ENCODE peak calls at places on chromosomes 4 and X, in four cellular contexts. K, O, A and G are unnamed samples.

GRCh38 chr4:2786152-2786671 is 6.7 kb upstream of the SH3BP2 start:
- DNase-seq in K (no peak), O (no peak), A (no peak), G (no peak)

GRCh38 chr4:128716325-128716724 is 93.2 kb upstream of the JADE1 start:
- DNase-seq in K (peak), O (no peak), A (no peak), G (no peak)

GRCh38 chr4:168880811-168881595 is 129.1 kb downstream of the CBR4 start:
- DNase-seq in K (no peak), O (no peak), A (no peak), G (no peak)

GRCh38 chrX:130393451-130394074 is 8.1 kb upstream of the GPR119 start:
- DNase-seq in K (no peak), O (peak), A (no peak), G (no peak)

GRCh38 chrX:75547783-75548182 is 24.9 kb upstream of the ZDHHC15 start:
- DNase-seq in K (no peak), O (peak), A (no peak), G (no peak)

GRCh38 chrX:155417769-155418168 is 35.9 kb downstream of the F8A2 start:
- DNase-seq in K (no peak), O (no peak), A (no peak), G (no peak)

GRCh38 chrX:45295587-45295986 is 94.9 kb upstream of the DIPK2B start:
- DNase-seq in K (no peak), O (no peak), A (no peak), G (no peak)

GRCh38 chr4:139665690-139666529 is at the start of gene MGST2:
- DNase-seq in K (peak), O (peak), A (peak), G (no peak)

GRCh38 chrX:103730746-103731508 is 20.2 kb downstream of the TMEM31 start:
- DNase-seq in K (no peak), O (peak), A (no peak), G (no peak)

GRCh38 chrX:129655547-129656248 is 942 bp upstream of the APLN start:
- DNase-seq in K (no peak), O (no peak), A (no peak), G (no peak)

GRCh38 chr4:99710681-99711345 is 53.2 kb upstream of the C4orf54 start:
- DNase-seq in K (no peak), O (no peak), A (no peak), G (no peak)

GRCh38 chr4:3385719-3386440 is 55.9 kb upstream of the HGFAC start:
- DNase-seq in K (no peak), O (no peak), A (no peak), G (no peak)

GRCh38 chrX:20595928-20596550 is 329.3 kb upstream of the RPS6KA3 start:
- DNase-seq in K (no peak), O (no peak), A (no peak), G (no peak)

GRCh38 chr4:101356928-101357327 is 9.6 kb upstream of the PPP3CA start:
- DNase-seq in K (no peak), O (no peak), A (no peak), G (no peak)

GRCh38 chrX:19811807-19812604 is 75.4 kb downstream of the SH3KBP1 start:
- DNase-seq in K (no peak), O (peak), A (no peak), G (no peak)

GRCh38 chrX:144601010-144601409 is 646.3 kb upstream of the SPANXN1 start:
- DNase-seq in K (no peak), O (no peak), A (no peak), G (no peak)

GRCh38 chrX:55260806-55261205 is 3.9 kb downstream of the PAGE3 start:
- DNase-seq in K (no peak), O (no peak), A (no peak), G (no peak)

GRCh38 chr4:186688150-186688943 is 35.3 kb downstream of the FAT1 start:
- DNase-seq in K (no peak), O (no peak), A (no peak), G (no peak)

GRCh38 chr4:89303177-89303576 is 4.4 kb downstream of the GPRIN3 start:
- DNase-seq in K (no peak), O (peak), A (no peak), G (no peak)

GRCh38 chr4:86592553-86593249 is 1.4 kb upstream of the PTPN13 start:
- DNase-seq in K (no peak), O (no peak), A (no peak), G (no peak)
- H3K4me3 ChIP-seq in K (no peak), O (no peak), A (no peak), G (no peak)

GRCh38 chr4:81565137-81565870 is 93.6 kb upstream of the RASGEF1B start:
- DNase-seq in K (peak), O (peak), A (no peak), G (no peak)
- TF ChIP-seq POLR2A in K (no peak), O (no peak), A (no peak), G (no peak)

GRCh38 chr4:112517067-112517588 is 1.1 kb upstream of the NEUROG2 start:
- DNase-seq in K (no peak), O (no peak), A (no peak), G (no peak)

GRCh38 chr4:112516076-112516385 is at the start of gene NEUROG2:
- DNase-seq in K (no peak), O (no peak), A (no peak), G (no peak)

GRCh38 chr4:112517911-112518310 is 1.9 kb upstream of the NEUROG2 start:
- DNase-seq in K (no peak), O (no peak), A (no peak), G (no peak)

GRCh38 chr4:112515278-112516075 is 503 bp downstream of the NEUROG2 start:
- DNase-seq in K (no peak), O (no peak), A (peak), G (no peak)

DNA sequence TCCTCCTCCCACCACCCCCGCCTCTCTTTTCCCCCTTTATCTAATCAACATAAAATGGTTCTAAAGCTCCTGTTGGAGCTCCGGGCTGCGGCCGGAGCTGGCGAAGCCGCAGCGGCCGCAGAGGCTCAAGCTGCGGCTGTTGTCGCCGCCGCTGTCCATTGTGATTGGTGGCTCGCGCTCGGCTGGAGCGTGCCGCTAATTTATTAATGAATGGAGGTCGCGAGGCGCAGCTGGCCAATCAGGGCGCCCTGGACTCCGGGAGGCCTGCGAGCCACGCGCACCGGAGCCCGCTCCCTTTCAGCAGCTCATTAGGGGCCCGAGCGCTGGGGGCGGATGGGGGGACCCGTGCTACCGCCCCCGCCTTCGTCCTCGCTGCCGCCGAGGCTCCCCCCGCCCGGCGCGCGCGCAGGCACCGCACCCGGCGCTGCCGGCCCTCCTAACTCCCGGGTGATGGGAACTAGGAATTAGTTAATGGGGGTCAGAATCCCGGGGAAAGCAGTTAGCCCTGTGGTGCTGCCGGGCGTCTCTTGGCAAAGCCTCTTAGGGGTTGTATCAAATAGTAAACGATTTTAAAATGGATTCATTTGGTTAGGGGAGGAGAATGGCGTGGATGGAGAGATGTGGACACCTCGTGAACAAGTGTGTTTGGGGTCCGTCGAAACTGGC is 554 bp upstream of the NEUROG2 start:
- DNase-seq in K (no peak), O (no peak), A (no peak), G (no peak)
- H3K4me3 ChIP-seq in K (no peak), O (peak), A (no peak), G (peak)

DNA sequence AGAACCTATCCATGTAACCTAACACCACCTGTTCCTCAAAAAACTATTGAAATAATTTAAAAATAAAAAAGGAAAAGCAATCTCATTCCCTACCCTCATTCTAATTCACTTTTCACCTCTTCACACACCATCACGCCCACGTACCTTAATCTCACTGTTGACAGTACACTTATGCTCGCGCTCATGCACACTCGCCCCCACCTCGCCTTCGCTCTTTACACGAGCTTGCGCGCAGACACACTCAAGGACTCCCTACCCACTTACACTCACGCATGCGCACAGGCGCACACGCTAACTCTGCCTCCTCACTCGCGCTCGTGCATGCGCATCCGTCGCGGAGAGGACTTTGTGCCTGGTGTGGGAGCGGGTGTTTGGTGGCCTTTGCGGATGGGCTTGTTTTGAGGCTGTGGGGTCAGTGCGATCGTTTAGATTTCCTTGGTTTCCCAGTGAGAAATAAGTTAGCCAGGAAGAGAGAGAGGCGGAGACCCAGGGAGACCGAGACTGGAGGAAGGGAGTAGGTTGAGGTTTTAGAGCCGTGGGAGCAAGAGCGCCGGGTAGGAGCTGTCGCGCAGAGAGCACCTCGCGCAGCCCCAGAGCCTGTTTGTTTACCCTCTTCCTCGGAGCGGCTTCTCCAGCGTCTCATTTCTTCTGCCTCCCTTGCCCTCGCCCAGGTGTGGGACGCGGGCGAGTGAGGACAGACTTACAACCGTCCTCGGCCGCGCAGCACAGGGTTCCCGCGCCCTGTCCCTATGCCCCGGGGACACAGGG is 8.1 kb upstream of the GSX2 start:
- DNase-seq in K (peak), O (peak), A (no peak), G (no peak)
- TF ChIP-seq POLR2A in K (no peak), O (no peak), A (no peak), G (no peak)